ENCODE peak calls at places on chromosomes 1 and 21, in five cellular contexts. O is C1 segment of cervical spinal cord, M is Kasumi-1, B is anterior cingulate cortex, A is esophagus squamous epithelium. I is an unnamed sample.

GRCh38 chr1:55679971-55680370 is 464.8 kb upstream of the USP24 start:
- DNase-seq in O (no peak), M (no peak), B (no peak), A (no peak), I (no peak)

GRCh38 chr1:232344791-232345399 is 285.0 kb downstream of the SIPA1L2 start:
- DNase-seq in O (no peak), M (no peak), B (no peak), A (no peak), I (no peak)

GRCh38 chr1:35001743-35002142 is 16.6 kb upstream of the TMEM35B start:
- DNase-seq in O (no peak), M (no peak), B (no peak), A (no peak), I (no peak)

GRCh38 chr1:222523852-222524251 is 24.1 kb downstream of the HHIPL2 start:
- DNase-seq in O (no peak), M (no peak), B (peak), A (no peak), I (no peak)

GRCh38 chr1:164671597-164672327 is 112.8 kb downstream of the PBX1 start:
- DNase-seq in O (no peak), M (no peak), B (no peak), A (no peak), I (no peak)

GRCh38 chr1:51792864-51793263 is 85.7 kb downstream of the NRDC start:
- DNase-seq in O (no peak), M (peak), B (no peak), A (no peak), I (no peak)

GRCh38 chr1:231407537-231408396 is 14.3 kb downstream of the EGLN1 start:
- DNase-seq in O (no peak), M (no peak), B (no peak), A (no peak), I (no peak)

GRCh38 chr1:234722267-234722704 is 112.3 kb upstream of the IRF2BP2 start:
- DNase-seq in O (no peak), M (no peak), B (no peak), A (no peak), I (no peak)

GRCh38 chr1:43207229-43207853 is 35.2 kb downstream of the CFAP57 start:
- DNase-seq in O (no peak), M (no peak), B (no peak), A (no peak), I (no peak)

GRCh38 chr1:37480581-37481288 is 6.4 kb downstream of the ZC3H12A start:
- DNase-seq in O (no peak), M (no peak), B (no peak), A (no peak), I (no peak)

GRCh38 chr1:120178799-120179419 is 2.6 kb upstream of the SEC22B start:
- DNase-seq in O (no peak), M (no peak), B (no peak), A (no peak), I (no peak)

GRCh38 chr1:40862008-40862863 is at the start of gene CITED4:
- DNase-seq in O (peak), M (peak), B (peak), A (peak), I (peak)

GRCh38 chr1:27203946-27204345 is 30.5 kb upstream of the WDTC1 start:
- DNase-seq in O (no peak), M (no peak), B (no peak), A (no peak), I (no peak)

GRCh38 chr21:39051561-39051949 is 131.7 kb downstream of the PSMG1 start:
- DNase-seq in O (no peak), M (no peak), B (no peak), A (no peak), I (no peak)